ENCODE peak calls at places on chromosomes 6 and 20, in seven cellular contexts. One of them, this sample, is unnamed.

GRCh38 chr6:116577486-116577885 is 6.2 kb downstream of the RWDD1 start:
- DNase-seq in osteocyte: no peak
- DNase-seq in GM06990: no peak
- DNase-seq in choroid plexus epithelial cell: no peak
- DNase-seq in HT-29: no peak
- DNase-seq in NCI-H82: no peak
- DNase-seq in activated T-helper 9 cell treated with anti-CD3 and anti-CD28 coated beads, Interleukin-2, amount 50 U/mL, for 16 hours: no peak
- DNase-seq in this sample: no peak

GRCh38 chr20:30815577-30816181 is 441.8 kb upstream of the DEFB115 start:
- DNase-seq in osteocyte: no peak
- DNase-seq in GM06990: no peak
- DNase-seq in choroid plexus epithelial cell: no peak
- DNase-seq in HT-29: no peak
- DNase-seq in NCI-H82: no peak
- DNase-seq in activated T-helper 9 cell treated with anti-CD3 and anti-CD28 coated beads, Interleukin-2, amount 50 U/mL, for 16 hours: no peak
- DNase-seq in this sample: no peak

GRCh38 chr6:39804666-39805065 is 12.5 kb downstream of the DAAM2 start:
- DNase-seq in osteocyte: no peak
- DNase-seq in GM06990: no peak
- DNase-seq in choroid plexus epithelial cell: peak; percentile 60
- DNase-seq in HT-29: no peak
- DNase-seq in NCI-H82: no peak
- DNase-seq in activated T-helper 9 cell treated with anti-CD3 and anti-CD28 coated beads, Interleukin-2, amount 50 U/mL, for 16 hours: no peak
- DNase-seq in this sample: peak; percentile 71

GRCh38 chr20:32018269-32019155 is 8.3 kb downstream of the CCM2L start:
- DNase-seq in osteocyte: no peak
- DNase-seq in GM06990: no peak
- DNase-seq in choroid plexus epithelial cell: no peak
- DNase-seq in HT-29: peak; percentile 87
- DNase-seq in NCI-H82: peak; percentile 93
- DNase-seq in activated T-helper 9 cell treated with anti-CD3 and anti-CD28 coated beads, Interleukin-2, amount 50 U/mL, for 16 hours: peak; percentile 23
- DNase-seq in this sample: no peak

GRCh38 chr20:41776450-41776849 is 158.3 kb upstream of the CHD6 start:
- DNase-seq in osteocyte: no peak
- DNase-seq in GM06990: no peak
- DNase-seq in choroid plexus epithelial cell: no peak
- DNase-seq in HT-29: no peak
- DNase-seq in NCI-H82: peak; percentile 79
- DNase-seq in activated T-helper 9 cell treated with anti-CD3 and anti-CD28 coated beads, Interleukin-2, amount 50 U/mL, for 16 hours: no peak
- DNase-seq in this sample: no peak

GRCh38 chr20:48463916-48464315 is 363.9 kb downstream of the PREX1 start:
- DNase-seq in osteocyte: no peak
- DNase-seq in GM06990: no peak
- DNase-seq in choroid plexus epithelial cell: peak; percentile 76
- DNase-seq in HT-29: no peak
- DNase-seq in NCI-H82: no peak
- DNase-seq in activated T-helper 9 cell treated with anti-CD3 and anti-CD28 coated beads, Interleukin-2, amount 50 U/mL, for 16 hours: no peak
- DNase-seq in this sample: peak; percentile 47

GRCh38 chr6:88268508-88268907 is 102.4 kb upstream of the CNR1 start:
- DNase-seq in osteocyte: no peak
- DNase-seq in GM06990: no peak
- DNase-seq in choroid plexus epithelial cell: no peak
- DNase-seq in HT-29: no peak
- DNase-seq in NCI-H82: no peak
- DNase-seq in activated T-helper 9 cell treated with anti-CD3 and anti-CD28 coated beads, Interleukin-2, amount 50 U/mL, for 16 hours: no peak
- DNase-seq in this sample: no peak

GRCh38 chr20:47876348-47877056 is 91.2 kb upstream of the SULF2 start:
- DNase-seq in osteocyte: no peak
- DNase-seq in GM06990: no peak
- DNase-seq in choroid plexus epithelial cell: no peak
- DNase-seq in HT-29: no peak
- DNase-seq in NCI-H82: no peak
- DNase-seq in activated T-helper 9 cell treated with anti-CD3 and anti-CD28 coated beads, Interleukin-2, amount 50 U/mL, for 16 hours: no peak
- DNase-seq in this sample: no peak

GRCh38 chr20:57221916-57222630 is 44.4 kb downstream of the BMP7 start:
- DNase-seq in osteocyte: no peak
- DNase-seq in GM06990: no peak
- DNase-seq in choroid plexus epithelial cell: no peak
- DNase-seq in HT-29: no peak
- DNase-seq in NCI-H82: no peak
- DNase-seq in activated T-helper 9 cell treated with anti-CD3 and anti-CD28 coated beads, Interleukin-2, amount 50 U/mL, for 16 hours: no peak
- DNase-seq in this sample: no peak

GRCh38 chr6:34519971-34520644 is 36.0 kb downstream of the SPDEF start:
- DNase-seq in osteocyte: no peak
- DNase-seq in GM06990: no peak
- DNase-seq in choroid plexus epithelial cell: no peak
- DNase-seq in HT-29: no peak
- DNase-seq in NCI-H82: no peak
- DNase-seq in activated T-helper 9 cell treated with anti-CD3 and anti-CD28 coated beads, Interleukin-2, amount 50 U/mL, for 16 hours: no peak
- DNase-seq in this sample: no peak

GRCh38 chr20:62905536-62906117 is 20.7 kb downstream of the DIDO1 start:
- DNase-seq in osteocyte: no peak
- DNase-seq in GM06990: no peak
- DNase-seq in choroid plexus epithelial cell: no peak
- DNase-seq in HT-29: no peak
- DNase-seq in NCI-H82: no peak
- DNase-seq in activated T-helper 9 cell treated with anti-CD3 and anti-CD28 coated beads, Interleukin-2, amount 50 U/mL, for 16 hours: no peak
- DNase-seq in this sample: no peak

GRCh38 chr6:57301755-57302154 is 15.7 kb upstream of the PRIM2 start:
- DNase-seq in osteocyte: no peak
- DNase-seq in GM06990: no peak
- DNase-seq in choroid plexus epithelial cell: no peak
- DNase-seq in HT-29: no peak
- DNase-seq in NCI-H82: no peak
- DNase-seq in activated T-helper 9 cell treated with anti-CD3 and anti-CD28 coated beads, Interleukin-2, amount 50 U/mL, for 16 hours: no peak
- DNase-seq in this sample: no peak

GRCh38 chr6:51098801-51099200 is 280.1 kb downstream of the TFAP2B start:
- DNase-seq in osteocyte: no peak
- DNase-seq in GM06990: no peak
- DNase-seq in choroid plexus epithelial cell: no peak
- DNase-seq in HT-29: no peak
- DNase-seq in NCI-H82: no peak
- DNase-seq in activated T-helper 9 cell treated with anti-CD3 and anti-CD28 coated beads, Interleukin-2, amount 50 U/mL, for 16 hours: no peak
- DNase-seq in this sample: no peak

GRCh38 chr6:131116755-131117360 is 18.4 kb upstream of the AKAP7 start:
- DNase-seq in osteocyte: no peak
- DNase-seq in GM06990: peak; percentile 23
- DNase-seq in choroid plexus epithelial cell: peak; percentile 78
- DNase-seq in HT-29: peak; percentile 58
- DNase-seq in NCI-H82: peak; percentile 66
- DNase-seq in activated T-helper 9 cell treated with anti-CD3 and anti-CD28 coated beads, Interleukin-2, amount 50 U/mL, for 16 hours: no peak
- DNase-seq in this sample: peak; percentile 50

GRCh38 chr6:166448432-166448831 is 65.7 kb upstream of the MPC1 start:
- DNase-seq in osteocyte: no peak
- DNase-seq in GM06990: no peak
- DNase-seq in choroid plexus epithelial cell: no peak
- DNase-seq in HT-29: no peak
- DNase-seq in NCI-H82: no peak
- DNase-seq in activated T-helper 9 cell treated with anti-CD3 and anti-CD28 coated beads, Interleukin-2, amount 50 U/mL, for 16 hours: no peak
- DNase-seq in this sample: no peak

GRCh38 chr6:35911871-35912653 is 8.8 kb downstream of the SRPK1 start:
- DNase-seq in osteocyte: no peak
- DNase-seq in GM06990: no peak
- DNase-seq in choroid plexus epithelial cell: peak; percentile 31
- DNase-seq in HT-29: no peak
- DNase-seq in NCI-H82: no peak
- DNase-seq in activated T-helper 9 cell treated with anti-CD3 and anti-CD28 coated beads, Interleukin-2, amount 50 U/mL, for 16 hours: no peak
- DNase-seq in this sample: peak; percentile 14

GRCh38 chr20:3661836-3662665 is 1.1 kb downstream of the GFRA4 start:
- DNase-seq in osteocyte: no peak
- DNase-seq in GM06990: no peak
- DNase-seq in choroid plexus epithelial cell: no peak
- DNase-seq in HT-29: no peak
- DNase-seq in NCI-H82: no peak
- DNase-seq in activated T-helper 9 cell treated with anti-CD3 and anti-CD28 coated beads, Interleukin-2, amount 50 U/mL, for 16 hours: no peak
- DNase-seq in this sample: no peak

GRCh38 chr20:61531553-61532345 is 279.7 kb downstream of the CDH4 start:
- DNase-seq in osteocyte: no peak
- DNase-seq in GM06990: no peak
- DNase-seq in choroid plexus epithelial cell: peak; percentile 35
- DNase-seq in HT-29: no peak
- DNase-seq in NCI-H82: no peak
- DNase-seq in activated T-helper 9 cell treated with anti-CD3 and anti-CD28 coated beads, Interleukin-2, amount 50 U/mL, for 16 hours: no peak
- DNase-seq in this sample: peak; percentile 84

GRCh38 chr6:114827135-114827534 is 484.3 kb upstream of the HS3ST5 start:
- DNase-seq in osteocyte: no peak
- DNase-seq in GM06990: no peak
- DNase-seq in choroid plexus epithelial cell: no peak
- DNase-seq in HT-29: no peak
- DNase-seq in NCI-H82: no peak
- DNase-seq in activated T-helper 9 cell treated with anti-CD3 and anti-CD28 coated beads, Interleukin-2, amount 50 U/mL, for 16 hours: no peak
- DNase-seq in this sample: no peak

GRCh38 chr20:24838551-24839530 is 110.2 kb upstream of the CST7 start:
- DNase-seq in osteocyte: peak; percentile 69
- DNase-seq in GM06990: peak; percentile 66
- DNase-seq in choroid plexus epithelial cell: peak; percentile 14
- DNase-seq in HT-29: no peak
- DNase-seq in NCI-H82: no peak
- DNase-seq in activated T-helper 9 cell treated with anti-CD3 and anti-CD28 coated beads, Interleukin-2, amount 50 U/mL, for 16 hours: no peak
- DNase-seq in this sample: no peak

GRCh38 chr6:128491643-128492206 is 28.7 kb downstream of the PTPRK start:
- DNase-seq in osteocyte: no peak
- DNase-seq in GM06990: no peak
- DNase-seq in choroid plexus epithelial cell: peak; percentile 89
- DNase-seq in HT-29: no peak
- DNase-seq in NCI-H82: peak; percentile 81
- DNase-seq in activated T-helper 9 cell treated with anti-CD3 and anti-CD28 coated beads, Interleukin-2, amount 50 U/mL, for 16 hours: no peak
- DNase-seq in this sample: peak; percentile 88

GRCh38 chr6:7827142-7827541 is 83.4 kb downstream of the TXNDC5 start:
- DNase-seq in osteocyte: no peak
- DNase-seq in GM06990: no peak
- DNase-seq in choroid plexus epithelial cell: peak; percentile 53
- DNase-seq in HT-29: no peak
- DNase-seq in NCI-H82: no peak
- DNase-seq in activated T-helper 9 cell treated with anti-CD3 and anti-CD28 coated beads, Interleukin-2, amount 50 U/mL, for 16 hours: no peak
- DNase-seq in this sample: peak; percentile 67

GRCh38 chr6:25311251-25311910 is 32.2 kb downstream of the CARMIL1 start:
- DNase-seq in osteocyte: no peak
- DNase-seq in GM06990: no peak
- DNase-seq in choroid plexus epithelial cell: no peak
- DNase-seq in HT-29: peak; percentile 54
- DNase-seq in NCI-H82: peak; percentile 68
- DNase-seq in activated T-helper 9 cell treated with anti-CD3 and anti-CD28 coated beads, Interleukin-2, amount 50 U/mL, for 16 hours: no peak
- DNase-seq in this sample: peak; percentile 42

GRCh38 chr6:162713926-162714759 is 13.4 kb downstream of the PRKN start:
- DNase-seq in osteocyte: no peak
- DNase-seq in GM06990: no peak
- DNase-seq in choroid plexus epithelial cell: no peak
- DNase-seq in HT-29: no peak
- DNase-seq in NCI-H82: peak; percentile 87
- DNase-seq in activated T-helper 9 cell treated with anti-CD3 and anti-CD28 coated beads, Interleukin-2, amount 50 U/mL, for 16 hours: no peak
- DNase-seq in this sample: no peak

GRCh38 chr6:170152989-170153388 is 137.9 kb downstream of the DLL1 start:
- DNase-seq in osteocyte: no peak
- DNase-seq in GM06990: no peak
- DNase-seq in choroid plexus epithelial cell: peak; percentile 63
- DNase-seq in HT-29: peak; percentile 62
- DNase-seq in NCI-H82: no peak
- DNase-seq in activated T-helper 9 cell treated with anti-CD3 and anti-CD28 coated beads, Interleukin-2, amount 50 U/mL, for 16 hours: no peak
- DNase-seq in this sample: peak; percentile 92

GRCh38 chr6:11392778-11393507 is 144.6 kb upstream of the TMEM170B start:
- DNase-seq in osteocyte: no peak
- DNase-seq in GM06990: no peak
- DNase-seq in choroid plexus epithelial cell: no peak
- DNase-seq in HT-29: no peak
- DNase-seq in NCI-H82: no peak
- DNase-seq in activated T-helper 9 cell treated with anti-CD3 and anti-CD28 coated beads, Interleukin-2, amount 50 U/mL, for 16 hours: no peak
- DNase-seq in this sample: no peak

GRCh38 chr20:48006036-48006833 is 221.0 kb upstream of the SULF2 start:
- DNase-seq in osteocyte: no peak
- DNase-seq in GM06990: peak; percentile 65
- DNase-seq in choroid plexus epithelial cell: no peak
- DNase-seq in HT-29: no peak
- DNase-seq in NCI-H82: no peak
- DNase-seq in activated T-helper 9 cell treated with anti-CD3 and anti-CD28 coated beads, Interleukin-2, amount 50 U/mL, for 16 hours: no peak
- DNase-seq in this sample: no peak

GRCh38 chr20:50270569-50270968 is 79.9 kb downstream of the CEBPB start:
- DNase-seq in osteocyte: no peak
- DNase-seq in GM06990: no peak
- DNase-seq in choroid plexus epithelial cell: no peak
- DNase-seq in HT-29: no peak
- DNase-seq in NCI-H82: no peak
- DNase-seq in activated T-helper 9 cell treated with anti-CD3 and anti-CD28 coated beads, Interleukin-2, amount 50 U/mL, for 16 hours: no peak
- DNase-seq in this sample: no peak

GRCh38 chr6:148857817-148858390 is 111.1 kb downstream of the UST start:
- DNase-seq in osteocyte: no peak
- DNase-seq in GM06990: no peak
- DNase-seq in choroid plexus epithelial cell: peak; percentile 80
- DNase-seq in HT-29: no peak
- DNase-seq in NCI-H82: no peak
- DNase-seq in activated T-helper 9 cell treated with anti-CD3 and anti-CD28 coated beads, Interleukin-2, amount 50 U/mL, for 16 hours: no peak
- DNase-seq in this sample: peak; percentile 69

GRCh38 chr6:47009583-47009982 is 32.5 kb downstream of the ADGRF1 start:
- DNase-seq in osteocyte: no peak
- DNase-seq in GM06990: no peak
- DNase-seq in choroid plexus epithelial cell: no peak
- DNase-seq in HT-29: no peak
- DNase-seq in NCI-H82: peak; percentile 8
- DNase-seq in activated T-helper 9 cell treated with anti-CD3 and anti-CD28 coated beads, Interleukin-2, amount 50 U/mL, for 16 hours: no peak
- DNase-seq in this sample: no peak

GRCh38 chr6:108690326-108691000 is 129.7 kb downstream of the FOXO3 start:
- DNase-seq in osteocyte: peak; percentile 21
- DNase-seq in GM06990: no peak
- DNase-seq in choroid plexus epithelial cell: peak; percentile 49
- DNase-seq in HT-29: no peak
- DNase-seq in NCI-H82: no peak
- DNase-seq in activated T-helper 9 cell treated with anti-CD3 and anti-CD28 coated beads, Interleukin-2, amount 50 U/mL, for 16 hours: no peak
- DNase-seq in this sample: no peak

GRCh38 chr6:41286544-41287346 is at the start of gene TREM1:
- DNase-seq in osteocyte: no peak
- DNase-seq in GM06990: no peak
- DNase-seq in choroid plexus epithelial cell: peak; percentile 94
- DNase-seq in HT-29: no peak
- DNase-seq in NCI-H82: no peak
- DNase-seq in activated T-helper 9 cell treated with anti-CD3 and anti-CD28 coated beads, Interleukin-2, amount 50 U/mL, for 16 hours: no peak
- DNase-seq in this sample: no peak

GRCh38 chr6:16153451-16153850 is 24.6 kb downstream of the MYLIP start:
- DNase-seq in osteocyte: no peak
- DNase-seq in GM06990: no peak
- DNase-seq in choroid plexus epithelial cell: no peak
- DNase-seq in HT-29: no peak
- DNase-seq in NCI-H82: no peak
- DNase-seq in activated T-helper 9 cell treated with anti-CD3 and anti-CD28 coated beads, Interleukin-2, amount 50 U/mL, for 16 hours: no peak
- DNase-seq in this sample: no peak

GRCh38 chr6:105844275-105844848 is 241.8 kb upstream of the PRDM1 start:
- DNase-seq in osteocyte: no peak
- DNase-seq in GM06990: no peak
- DNase-seq in choroid plexus epithelial cell: no peak
- DNase-seq in HT-29: no peak
- DNase-seq in NCI-H82: no peak
- DNase-seq in activated T-helper 9 cell treated with anti-CD3 and anti-CD28 coated beads, Interleukin-2, amount 50 U/mL, for 16 hours: no peak
- DNase-seq in this sample: no peak